ENCODE peak calls at places on chromosome 12, in nine cellular contexts. N is GM23248, W is SK-N-SH, X is HCT116, A is neural progenitor cell, P is GM23338, R is MM.1S, Y is PC-3, G is OCI-LY7. V is an unnamed sample.

GRCh38 chr12:30108666-30109065 is 324.9 kb upstream of the TMTC1 start:
- DNase-seq in X (no peak), Y (no peak), N (no peak), P (no peak), R (no peak), G (no peak), A (no peak), W (no peak), V (no peak)

GRCh38 chr12:89349814-89350213 is 2.5 kb downstream of the DUSP6 start:
- DNase-seq in X (no peak), Y (peak), P (peak), R (peak), N (peak), G (no peak), A (peak), W (peak), V (no peak)

GRCh38 chr12:118059645-118060275 is 1.2 kb downstream of the WSB2 start:
- DNase-seq in W (no peak), N (peak), A (no peak), Y (peak), X (no peak), P (peak), R (no peak), G (no peak), V (no peak)

GRCh38 chr12:87217486-87217885 is 811.7 kb downstream of the C12orf50 start:
- DNase-seq in R (no peak), X (no peak), Y (no peak), N (peak), P (no peak), G (no peak), A (no peak), W (no peak), V (no peak)

GRCh38 chr12:1445807-1446206 is 148.6 kb downstream of the FBXL14 start:
- DNase-seq in X (no peak), Y (no peak), N (no peak), P (peak), G (no peak), R (no peak), W (no peak), A (peak), V (no peak)

GRCh38 chr12:62466018-62466595 is 519 bp upstream of the MON2 start:
- DNase-seq in R (peak), N (peak), W (peak), Y (peak), X (no peak), G (peak), A (peak), P (peak), V (peak)

GRCh38 chr12:20369164-20370000 is 1.0 kb downstream of the PDE3A start:
- DNase-seq in A (peak), N (peak), P (peak), G (no peak), Y (no peak), W (peak), X (no peak), R (no peak), V (peak)

GRCh38 chr12:26694402-26694801 is 138.6 kb downstream of the ITPR2 start:
- DNase-seq in N (no peak), R (no peak), P (no peak), W (no peak), A (no peak), G (no peak), X (no peak), Y (no peak), V (no peak)

GRCh38 chr12:109393437-109394345 is 46.0 kb downstream of the MYO1H start:
- DNase-seq in W (peak), G (peak), R (peak), X (peak), Y (peak), A (peak), P (peak), N (peak), V (peak)

GRCh38 chr12:42097971-42098370 is 46.7 kb downstream of the GXYLT1 start:
- DNase-seq in P (no peak), Y (no peak), A (no peak), W (no peak), X (no peak), R (peak), G (no peak), N (no peak), V (no peak)

GRCh38 chr12:22860926-22861325 is 236.0 kb downstream of the ETNK1 start:
- DNase-seq in N (no peak), R (no peak), Y (no peak), X (no peak), G (no peak), P (peak), A (peak), W (no peak), V (no peak)

GRCh38 chr12:11771356-11771755 is 121.9 kb downstream of the ETV6 start:
- DNase-seq in P (peak), R (no peak), A (no peak), G (no peak), W (no peak), X (no peak), Y (no peak), N (peak), V (no peak)

GRCh38 chr12:12294215-12295005 is 27.6 kb upstream of the LRP6 start:
- DNase-seq in P (peak), R (no peak), A (peak), N (peak), Y (no peak), G (no peak), X (no peak), W (no peak), V (no peak)

GRCh38 chr12:46675736-46676135 is 150.1 kb downstream of the SLC38A4 start:
- DNase-seq in N (peak), A (peak), R (peak), P (peak), W (peak), Y (peak), X (no peak), G (peak), V (peak)

GRCh38 chr12:116610971-116611541 is 51.9 kb downstream of the MAP1LC3B2 start:
- DNase-seq in Y (peak), W (no peak), P (no peak), R (no peak), A (no peak), X (no peak), N (peak), G (no peak), V (no peak)

GRCh38 chr12:80456513-80456912 is 12.5 kb downstream of the PTPRQ start:
- DNase-seq in W (no peak), P (no peak), G (no peak), X (no peak), Y (no peak), R (no peak), N (no peak), A (no peak), V (no peak)

GRCh38 chr12:104600790-104601739 is 144.3 kb downstream of the CHST11 start:
- DNase-seq in G (no peak), X (no peak), Y (no peak), A (no peak), R (no peak), N (no peak), P (no peak), W (no peak), V (no peak)

GRCh38 chr12:110844551-110845395 is 2.0 kb upstream of the CCDC63 start:
- DNase-seq in A (no peak), G (no peak), R (no peak), Y (no peak), X (no peak), N (peak), P (no peak), W (peak), V (no peak)

GRCh38 chr12:115597157-115597712 is 680.3 kb downstream of the MED13L start:
- DNase-seq in W (no peak), Y (peak), X (peak), P (no peak), N (peak), G (no peak), A (no peak), R (no peak), V (peak)

DNA sequence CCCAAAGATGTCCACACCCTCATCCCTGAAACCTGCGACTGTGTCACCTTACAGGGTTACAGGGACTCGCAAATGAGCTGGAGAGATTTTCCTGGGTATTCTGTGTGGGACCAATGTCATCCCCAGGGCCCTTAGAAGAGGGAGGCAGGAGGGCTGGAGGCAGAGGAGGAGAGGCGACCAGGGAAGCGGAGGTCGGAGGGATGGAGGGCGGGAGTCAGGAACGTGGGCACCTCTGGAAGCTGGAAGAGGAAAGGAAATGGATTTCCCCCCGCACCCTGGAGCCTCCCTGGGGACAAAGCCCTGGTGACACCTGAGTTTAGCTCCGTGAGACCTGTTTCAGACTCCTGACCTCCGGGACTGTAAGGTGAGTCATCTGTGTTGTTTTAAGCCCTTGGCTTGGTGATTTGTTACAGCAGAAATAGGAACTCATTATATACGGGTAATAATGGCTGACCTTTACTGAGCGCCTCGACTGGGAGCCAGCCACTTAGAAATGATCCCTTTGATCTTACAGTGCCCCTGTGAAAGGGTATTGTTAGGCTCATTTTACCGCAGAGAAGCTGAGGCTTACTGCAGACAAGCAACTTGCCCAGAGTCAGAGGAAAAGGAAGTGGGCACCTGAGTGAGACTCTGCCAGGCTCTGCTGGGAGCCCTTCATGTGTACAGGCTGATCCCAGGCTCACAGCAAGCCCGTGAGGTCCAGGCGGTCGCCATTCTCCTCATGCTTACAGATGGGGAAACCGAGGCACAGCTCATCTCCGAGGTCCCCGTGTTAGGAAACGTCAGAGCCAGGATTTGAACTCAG is 29.2 kb upstream of the FZD10 start:
- DNase-seq in R (no peak), W (no peak), N (no peak), P (no peak), Y (no peak), X (no peak), G (no peak), A (no peak), V (peak)
- H3K4me2 ChIP-seq in R (no peak), W (no peak), N (no peak), P (no peak), Y (no peak), X (no peak), G (no peak), A (no peak), V (no peak)

GRCh38 chr12:93335603-93336162 is 42.0 kb upstream of the NUDT4 start:
- DNase-seq in P (no peak), W (no peak), N (no peak), X (no peak), G (no peak), Y (no peak), A (no peak), R (no peak), V (no peak)
- H3K4me3 ChIP-seq in P (no peak), W (no peak), N (no peak), X (no peak), G (no peak), Y (no peak), A (no peak), R (no peak), V (no peak)

GRCh38 chr12:56082967-56083366 is 3.0 kb downstream of the ERBB3 start:
- DNase-seq in N (no peak), A (no peak), Y (no peak), G (no peak), X (no peak), R (no peak), W (no peak), P (no peak), V (peak)
- TF ChIP-seq EZH2phosphoT487 in N (no peak), A (no peak), Y (no peak), G (no peak), X (no peak), R (no peak), W (no peak), P (no peak), V (no peak)

DNA sequence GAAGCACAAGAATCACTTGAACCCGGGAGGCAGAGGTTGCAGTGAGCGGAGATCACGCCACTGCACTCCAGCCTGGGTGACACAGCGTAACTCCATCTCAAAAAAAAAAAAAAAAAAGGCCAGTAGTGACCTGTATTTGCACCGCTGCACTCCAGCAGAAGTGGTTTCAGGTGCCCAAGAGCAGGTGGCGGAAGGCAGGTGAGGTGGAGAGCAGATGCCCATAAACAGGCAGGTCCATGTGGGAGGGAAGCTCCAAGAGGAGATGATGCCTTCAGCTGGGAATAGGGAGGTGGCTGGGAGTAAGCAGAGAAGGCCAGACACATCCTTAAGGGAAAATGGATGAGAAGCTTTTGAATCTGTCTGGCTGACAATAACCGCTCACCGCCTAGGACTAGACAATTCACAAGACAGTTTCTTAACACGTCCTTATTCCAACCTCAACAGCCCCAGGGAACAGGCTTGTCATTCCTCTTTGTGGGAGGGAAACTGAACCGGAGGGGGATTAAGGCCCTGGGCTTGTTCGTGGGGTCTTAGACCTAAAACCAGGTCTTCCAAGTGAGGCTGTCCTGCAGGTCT is 44.0 kb upstream of the PLEKHG6 start:
- DNase-seq in Y (no peak), P (no peak), A (no peak), X (no peak), R (no peak), W (no peak), N (no peak), G (no peak), V (no peak)
- H3K4me2 ChIP-seq in Y (no peak), P (no peak), A (no peak), X (no peak), R (no peak), W (no peak), N (no peak), G (no peak), V (no peak)

DNA sequence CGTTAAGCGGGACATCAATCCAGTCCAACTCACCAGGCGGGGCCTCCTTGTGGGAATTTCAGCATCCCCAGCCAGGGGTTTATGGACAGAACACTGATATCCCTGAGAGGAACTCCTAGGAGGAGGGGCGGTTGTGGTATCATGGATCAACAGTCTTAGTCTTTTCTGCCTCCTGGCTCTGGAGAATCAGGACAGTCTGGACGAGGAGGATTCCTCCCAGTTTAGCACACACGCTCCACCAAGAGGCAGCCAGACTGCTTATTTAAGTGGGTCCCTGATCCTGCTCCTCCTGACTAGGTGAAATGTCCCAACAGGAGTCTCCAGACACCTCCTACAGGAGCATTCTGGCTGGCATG is 10.4 kb upstream of the ZNF705A start:
- DNase-seq in R (no peak), Y (no peak), X (no peak), W (no peak), P (no peak), G (no peak), N (no peak), A (no peak), V (no peak)
- H3K4me3 ChIP-seq in R (no peak), Y (no peak), X (no peak), W (no peak), P (no peak), G (no peak), N (peak), A (no peak), V (no peak)

GRCh38 chr12:39365364-39366001 is 77.4 kb downstream of the KIF21A start:
- DNase-seq in Y (no peak), X (no peak), A (no peak), R (no peak), W (no peak), G (peak), N (peak), P (no peak), V (no peak)
- TF ChIP-seq EZH2phosphoT487 in Y (no peak), X (no peak), A (no peak), R (no peak), W (no peak), G (no peak), N (no peak), P (no peak), V (no peak)

GRCh38 chr12:53352331-53353258 is 16.4 kb upstream of the SP7 start:
- DNase-seq in X (peak), G (peak), N (peak), W (peak), Y (peak), A (peak), P (peak), R (peak), V (peak)
- H3K4me2 ChIP-seq in X (peak), G (no peak), N (no peak), W (no peak), Y (no peak), A (no peak), P (no peak), R (peak), V (no peak)

GRCh38 chr12:53940448-53941014 is 1.9 kb downstream of the HOXC13 start:
- DNase-seq in W (no peak), P (peak), G (no peak), A (no peak), Y (peak), N (no peak), R (no peak), X (no peak), V (no peak)
- H3K4me3 ChIP-seq in W (no peak), P (no peak), G (no peak), A (no peak), Y (peak), N (no peak), R (no peak), X (no peak), V (no peak)